ENCODE peak calls at places on chromosomes 12 and 14, in eight cellular contexts. G is cardiac muscle cell, D is IMR-90, C is stomach, R is lung, A is foreskin fibroblast, F is transverse colon, K is brain microvascular endothelial cell. T is an unnamed sample.

GRCh38 chr12:26555139-26555538 is 277.9 kb downstream of the ITPR2 start:
- DNase-seq in G (peak; percentile 11), D (peak; percentile 53), C (no peak), R (no peak), A (no peak), F (no peak), K (peak; percentile 14), T (no peak)

GRCh38 chr12:69415471-69416275 is 54.5 kb upstream of the FRS2 start:
- DNase-seq in G (peak; percentile 95), D (peak; percentile 95), C (peak; percentile 50), R (peak; percentile 44), A (peak; percentile 83), F (peak; percentile 42), K (peak; percentile 86), T (no peak)

GRCh38 chr14:24132061-24132685 is 1.7 kb downstream of the FITM1 start:
- DNase-seq in G (no peak), D (no peak), C (peak; percentile 80), R (no peak), A (no peak), F (no peak), K (no peak), T (no peak)

GRCh38 chr12:6295187-6295811 is 15.2 kb upstream of the PLEKHG6 start:
- DNase-seq in G (peak; percentile 87), D (peak; percentile 82), C (peak; percentile 48), R (no peak), A (peak; percentile 52), F (peak; percentile 83), K (peak; percentile 83), T (peak; percentile 81)

GRCh38 chr12:119122047-119122446 is 56.7 kb upstream of the HSPB8 start:
- DNase-seq in G (no peak), D (no peak), C (no peak), R (no peak), A (no peak), F (no peak), K (no peak), T (no peak)

GRCh38 chr12:130977046-130977758 is 23.5 kb downstream of the ADGRD1 start:
- DNase-seq in G (no peak), D (no peak), C (no peak), R (no peak), A (no peak), F (no peak), K (no peak), T (no peak)

GRCh38 chr14:104158827-104159798 is 20.7 kb downstream of the KIF26A start:
- DNase-seq in G (no peak), D (no peak), C (peak; percentile 64), R (no peak), A (no peak), F (no peak), K (no peak), T (no peak)

GRCh38 chr12:91991397-91992187 is 154.1 kb downstream of the BTG1 start:
- DNase-seq in G (no peak), D (no peak), C (no peak), R (no peak), A (no peak), F (no peak), K (no peak), T (no peak)

GRCh38 chr12:52280319-52280795 is 5.9 kb downstream of the KRT86 start:
- DNase-seq in G (peak; percentile 97), D (peak; percentile 94), C (peak; percentile 66), R (peak; percentile 88), A (peak; percentile 80), F (peak; percentile 58), K (peak; percentile 83), T (peak; percentile 75)

GRCh38 chr12:21416611-21417121 is 20.8 kb upstream of the PYROXD1 start:
- DNase-seq in G (no peak), D (peak; percentile 42), C (no peak), R (no peak), A (peak; percentile 12), F (no peak), K (no peak), T (peak; percentile 54)

GRCh38 chr12:27272375-27273028 is 28.4 kb downstream of the STK38L start:
- DNase-seq in G (no peak), D (no peak), C (no peak), R (no peak), A (no peak), F (no peak), K (no peak), T (no peak)

GRCh38 chr14:33943484-33943883 is 7.4 kb downstream of the EGLN3 start:
- DNase-seq in G (no peak), D (no peak), C (peak; percentile 69), R (no peak), A (no peak), F (peak; percentile 21), K (no peak), T (no peak)

GRCh38 chr12:76762556-76762955 is 1.4 kb upstream of the ZDHHC17 start:
- DNase-seq in G (peak; percentile 36), D (no peak), C (no peak), R (no peak), A (no peak), F (no peak), K (no peak), T (no peak)

GRCh38 chr12:131223791-131224567 is 270.3 kb downstream of the ADGRD1 start:
- DNase-seq in G (no peak), D (no peak), C (no peak), R (no peak), A (no peak), F (no peak), K (no peak), T (no peak)

GRCh38 chr12:49553512-49554088 is 14.3 kb downstream of the MCRS1 start:
- DNase-seq in G (no peak), D (no peak), C (no peak), R (no peak), A (no peak), F (no peak), K (no peak), T (no peak)

GRCh38 chr12:11743333-11743732 is 93.9 kb downstream of the ETV6 start:
- DNase-seq in G (no peak), D (no peak), C (no peak), R (no peak), A (no peak), F (no peak), K (no peak), T (no peak)

GRCh38 chr12:14810953-14811483 is 3.0 kb downstream of the SMCO3 start:
- DNase-seq in G (peak; percentile 48), D (peak; percentile 33), C (no peak), R (no peak), A (no peak), F (peak; percentile 8), K (peak; percentile 45), T (no peak)

GRCh38 chr14:33432407-33433023 is 493.8 kb downstream of the NPAS3 start:
- DNase-seq in G (peak; percentile 62), D (peak; percentile 18), C (no peak), R (peak; percentile 32), A (peak; percentile 10), F (peak; percentile 32), K (peak; percentile 66), T (no peak)

GRCh38 chr12:94174576-94174975 is 26.2 kb downstream of the PLXNC1 start:
- DNase-seq in G (no peak), D (no peak), C (no peak), R (no peak), A (no peak), F (peak; percentile 63), K (no peak), T (no peak)

GRCh38 chr12:94172031-94172430 is 23.7 kb downstream of the PLXNC1 start:
- DNase-seq in G (peak; percentile 64), D (peak; percentile 46), C (no peak), R (no peak), A (no peak), F (peak; percentile 24), K (peak; percentile 65), T (no peak)

GRCh38 chr12:94171595-94171930 is 23.2 kb downstream of the PLXNC1 start:
- DNase-seq in G (peak; percentile 57), D (peak; percentile 43), C (no peak), R (no peak), A (no peak), F (no peak), K (peak; percentile 64), T (no peak)

GRCh38 chr12:94173660-94174265 is 25.4 kb downstream of the PLXNC1 start:
- DNase-seq in G (no peak), D (no peak), C (no peak), R (no peak), A (no peak), F (peak; percentile 31), K (no peak), T (no peak)

GRCh38 chr12:94172973-94173372 is 24.6 kb downstream of the PLXNC1 start:
- DNase-seq in G (peak; percentile 98), D (peak; percentile 99), C (peak; percentile 27), R (peak; percentile 42), A (peak; percentile 96), F (peak; percentile 31), K (peak; percentile 98), T (peak; percentile 23)
- H3K4me3 ChIP-seq in G (no peak overlapping the region), D (no peak overlapping the region), C (no peak overlapping the region), R (no peak overlapping the region), A (no peak overlapping the region), F (no peak overlapping the region), K (no peak overlapping the region), T (no peak overlapping the region)

GRCh38 chr14:55272922-55273321 is 1.7 kb downstream of the FBXO34 start:
- DNase-seq in G (no peak), D (no peak), C (no peak), R (no peak), A (no peak), F (no peak), K (no peak), T (no peak)
- H3K4me3 ChIP-seq in G (peak overlapping the region; percentile 87), D (no peak overlapping the region), C (peak overlapping the region; percentile 93), R (no peak overlapping the region), A (peak overlapping the region; percentile 92), F (peak overlapping the region; percentile 97), K (peak overlapping the region; percentile 5), T (peak overlapping the region; percentile 100)

DNA sequence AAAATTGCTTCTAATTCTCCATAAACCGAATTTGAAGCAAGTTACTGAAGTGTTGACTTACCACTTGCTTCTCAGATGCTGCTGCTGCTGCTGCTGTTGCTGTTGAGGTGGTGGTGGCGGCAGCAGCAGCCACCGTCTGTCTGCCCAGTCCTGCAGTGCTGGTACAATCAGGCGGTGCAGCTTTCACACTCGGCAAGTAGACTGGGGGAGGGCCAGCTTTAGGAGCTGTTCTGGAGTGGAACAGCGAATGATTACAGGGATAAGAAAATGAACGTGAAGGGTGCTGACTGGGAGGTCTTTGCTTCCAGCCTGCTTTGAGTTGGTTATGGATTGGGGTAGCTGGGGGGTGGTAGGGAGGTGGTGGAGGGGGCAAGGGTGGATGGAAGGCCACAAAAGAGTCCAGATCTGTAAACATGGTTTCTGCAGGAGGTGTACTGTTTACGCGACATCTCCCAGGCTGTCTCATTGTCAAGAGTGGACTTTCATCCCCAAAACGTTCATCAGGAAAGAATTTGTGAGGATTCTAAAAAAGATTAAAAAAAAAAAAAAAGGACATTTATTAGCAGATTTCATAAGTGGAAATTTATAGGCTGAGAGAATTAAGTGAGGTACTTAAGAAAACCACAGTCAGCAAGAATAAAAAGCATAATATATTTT is 38.8 kb downstream of the UBR7 start:
- DNase-seq in G (no peak), D (peak; percentile 34), C (no peak), R (no peak), A (no peak), F (no peak), K (no peak), T (no peak)
- H3K4me3 ChIP-seq in G (no peak overlapping the region), D (no peak overlapping the region), C (no peak overlapping the region), R (no peak overlapping the region), A (no peak overlapping the region), F (no peak overlapping the region), K (no peak overlapping the region), T (no peak overlapping the region)

DNA sequence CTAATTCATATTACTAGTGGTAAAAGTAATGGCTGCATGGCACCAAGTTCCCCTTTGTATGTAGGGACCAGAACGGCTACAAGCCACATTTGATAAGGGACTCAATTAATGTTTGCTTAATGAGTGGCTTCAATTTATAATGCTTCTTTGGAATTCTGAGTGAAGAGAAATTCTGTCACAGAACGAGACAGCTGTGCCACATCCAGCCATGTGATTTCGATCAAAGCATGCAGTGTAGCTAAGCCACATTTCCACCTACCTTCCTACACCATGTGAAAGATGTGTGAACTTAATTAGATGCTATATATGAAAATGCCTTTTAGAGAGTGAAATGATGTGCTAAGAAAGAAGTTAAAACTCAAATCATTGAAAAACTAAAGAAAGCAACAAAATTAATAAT is 217.4 kb downstream of the ACSS3 start:
- DNase-seq in G (no peak), D (no peak), C (no peak), R (no peak), A (no peak), F (no peak), K (no peak), T (no peak)
- H3K4me3 ChIP-seq in G (no peak overlapping the region), D (no peak overlapping the region), C (no peak overlapping the region), R (no peak overlapping the region), A (no peak overlapping the region), F (no peak overlapping the region), K (no peak overlapping the region), T (no peak overlapping the region)

T was measured in kidney epithelial cell.